ENCODE peak calls at places on chromosomes 16 and 17, in four cellular contexts. One of them, this sample, is unnamed.

GRCh38 chr17:37671028-37671812 is 28.0 kb upstream of the DDX52 start:
- DNase-seq in effector memory CD4-positive, alpha-beta T cell: no peak
- DNase-seq in Kasumi-1: no peak
- DNase-seq in nucleus accumbens: no peak
- DNase-seq in this sample: no peak

GRCh38 chr17:27748360-27748825 is 51.9 kb downstream of the NOS2 start:
- DNase-seq in effector memory CD4-positive, alpha-beta T cell: no peak
- DNase-seq in Kasumi-1: no peak
- DNase-seq in nucleus accumbens: no peak
- DNase-seq in this sample: no peak

GRCh38 chr17:50268632-50269287 is 5.5 kb upstream of the TMEM92 start:
- DNase-seq in effector memory CD4-positive, alpha-beta T cell: no peak
- DNase-seq in Kasumi-1: no peak
- DNase-seq in nucleus accumbens: no peak
- DNase-seq in this sample: no peak

GRCh38 chr17:70158180-70158579 is 11.2 kb upstream of the KCNJ2 start:
- DNase-seq in effector memory CD4-positive, alpha-beta T cell: no peak
- DNase-seq in Kasumi-1: no peak
- DNase-seq in nucleus accumbens: no peak
- DNase-seq in this sample: no peak

GRCh38 chr16:54507091-54507490 is 220.5 kb upstream of the IRX3 start:
- DNase-seq in effector memory CD4-positive, alpha-beta T cell: no peak
- DNase-seq in Kasumi-1: no peak
- DNase-seq in nucleus accumbens: no peak
- DNase-seq in this sample: no peak

GRCh38 chr17:29588561-29589411 is 662 bp downstream of the GIT1 start:
- DNase-seq in effector memory CD4-positive, alpha-beta T cell: peak
- DNase-seq in Kasumi-1: peak
- DNase-seq in nucleus accumbens: peak
- DNase-seq in this sample: no peak

GRCh38 chr17:77098884-77099545 is 41.8 kb upstream of the SEC14L1 start:
- DNase-seq in effector memory CD4-positive, alpha-beta T cell: no peak
- DNase-seq in Kasumi-1: peak
- DNase-seq in nucleus accumbens: peak
- DNase-seq in this sample: peak

GRCh38 chr16:89277049-89277448 is 59.5 kb downstream of the ZNF778 start:
- DNase-seq in effector memory CD4-positive, alpha-beta T cell: no peak
- DNase-seq in Kasumi-1: no peak
- DNase-seq in nucleus accumbens: no peak
- DNase-seq in this sample: no peak

GRCh38 chr16:84228321-84228838 is 11.4 kb downstream of the KCNG4 start:
- DNase-seq in effector memory CD4-positive, alpha-beta T cell: no peak
- DNase-seq in Kasumi-1: no peak
- DNase-seq in nucleus accumbens: peak
- DNase-seq in this sample: peak

GRCh38 chr17:79395046-79395445 is 215.8 kb downstream of the RBFOX3 start:
- DNase-seq in effector memory CD4-positive, alpha-beta T cell: no peak
- DNase-seq in Kasumi-1: no peak
- DNase-seq in nucleus accumbens: no peak
- DNase-seq in this sample: no peak

GRCh38 chr17:63095459-63095858 is 129.4 kb downstream of the TANC2 start:
- DNase-seq in effector memory CD4-positive, alpha-beta T cell: no peak
- DNase-seq in Kasumi-1: no peak
- DNase-seq in nucleus accumbens: no peak
- DNase-seq in this sample: no peak

GRCh38 chr17:35244345-35245195 is 1.7 kb downstream of the SLFN5 start:
- DNase-seq in effector memory CD4-positive, alpha-beta T cell: peak
- DNase-seq in Kasumi-1: no peak
- DNase-seq in nucleus accumbens: no peak
- DNase-seq in this sample: no peak

GRCh38 chr16:56048425-56049100 is 142.7 kb upstream of the GNAO1 start:
- DNase-seq in effector memory CD4-positive, alpha-beta T cell: no peak
- DNase-seq in Kasumi-1: peak
- DNase-seq in nucleus accumbens: no peak
- DNase-seq in this sample: peak

GRCh38 chr17:4407851-4408250 is 25.9 kb upstream of the SPNS3 start:
- DNase-seq in effector memory CD4-positive, alpha-beta T cell: no peak
- DNase-seq in Kasumi-1: no peak
- DNase-seq in nucleus accumbens: no peak
- DNase-seq in this sample: peak

GRCh38 chr16:79089735-79090284 is 510.7 kb downstream of the MAF start:
- DNase-seq in effector memory CD4-positive, alpha-beta T cell: peak
- DNase-seq in Kasumi-1: peak
- DNase-seq in nucleus accumbens: no peak
- DNase-seq in this sample: peak

GRCh38 chr16:546909-547770 is 13.1 kb upstream of the PRR35 start:
- DNase-seq in effector memory CD4-positive, alpha-beta T cell: peak
- DNase-seq in Kasumi-1: peak
- DNase-seq in nucleus accumbens: no peak
- DNase-seq in this sample: peak

GRCh38 chr17:17491546-17491988 is 4.6 kb downstream of the RASD1 start:
- DNase-seq in effector memory CD4-positive, alpha-beta T cell: no peak
- DNase-seq in Kasumi-1: no peak
- DNase-seq in nucleus accumbens: no peak
- DNase-seq in this sample: no peak

GRCh38 chr17:7478276-7479138 is 924 bp downstream of the ZBTB4 start:
- DNase-seq in effector memory CD4-positive, alpha-beta T cell: peak
- DNase-seq in Kasumi-1: no peak
- DNase-seq in nucleus accumbens: peak
- DNase-seq in this sample: peak

GRCh38 chr16:55046513-55046912 is 115.8 kb downstream of the IRX5 start:
- DNase-seq in effector memory CD4-positive, alpha-beta T cell: no peak
- DNase-seq in Kasumi-1: no peak
- DNase-seq in nucleus accumbens: no peak
- DNase-seq in this sample: no peak

GRCh38 chr16:1363501-1364041 is 11.8 kb downstream of the GNPTG start:
- DNase-seq in effector memory CD4-positive, alpha-beta T cell: peak
- DNase-seq in Kasumi-1: peak
- DNase-seq in nucleus accumbens: no peak
- DNase-seq in this sample: peak

GRCh38 chr17:79201536-79202227 is 127.1 kb downstream of the ENGASE start:
- DNase-seq in effector memory CD4-positive, alpha-beta T cell: no peak
- DNase-seq in Kasumi-1: no peak
- DNase-seq in nucleus accumbens: no peak
- DNase-seq in this sample: no peak

GRCh38 chr16:87487361-87487924 is 5.4 kb downstream of the ZCCHC14 start:
- DNase-seq in effector memory CD4-positive, alpha-beta T cell: no peak
- DNase-seq in Kasumi-1: no peak
- DNase-seq in nucleus accumbens: peak
- DNase-seq in this sample: peak

GRCh38 chr17:58248955-58249269 is 10.5 kb downstream of the LPO start:
- DNase-seq in effector memory CD4-positive, alpha-beta T cell: no peak
- DNase-seq in Kasumi-1: no peak
- DNase-seq in nucleus accumbens: no peak
- DNase-seq in this sample: no peak

GRCh38 chr16:77564791-77565390 is 130.1 kb upstream of the ADAMTS18 start:
- DNase-seq in effector memory CD4-positive, alpha-beta T cell: no peak
- DNase-seq in Kasumi-1: no peak
- DNase-seq in nucleus accumbens: no peak
- DNase-seq in this sample: no peak

GRCh38 chr17:68591583-68591982 is 9.6 kb downstream of the FAM20A start:
- DNase-seq in effector memory CD4-positive, alpha-beta T cell: no peak
- DNase-seq in Kasumi-1: no peak
- DNase-seq in nucleus accumbens: no peak
- DNase-seq in this sample: no peak

GRCh38 chr16:78673884-78674283 is 574.4 kb downstream of the WWOX start:
- DNase-seq in effector memory CD4-positive, alpha-beta T cell: no peak
- DNase-seq in Kasumi-1: no peak
- DNase-seq in nucleus accumbens: no peak
- DNase-seq in this sample: no peak

GRCh38 chr17:48804936-48805411 is 12.1 kb downstream of the TTLL6 start:
- DNase-seq in effector memory CD4-positive, alpha-beta T cell: peak
- DNase-seq in Kasumi-1: peak
- DNase-seq in nucleus accumbens: peak
- DNase-seq in this sample: peak

GRCh38 chr16:58501242-58502131 is 1.5 kb downstream of the NDRG4 start:
- DNase-seq in effector memory CD4-positive, alpha-beta T cell: no peak
- DNase-seq in Kasumi-1: no peak
- DNase-seq in nucleus accumbens: peak
- DNase-seq in this sample: peak

GRCh38 chr16:67672739-67673662 is 6.4 kb downstream of the C16orf86 start:
- DNase-seq in effector memory CD4-positive, alpha-beta T cell: no peak
- DNase-seq in Kasumi-1: peak
- DNase-seq in nucleus accumbens: no peak
- DNase-seq in this sample: peak

GRCh38 chr17:1208966-1209365 is 29.2 kb upstream of the ABR start:
- DNase-seq in effector memory CD4-positive, alpha-beta T cell: no peak
- DNase-seq in Kasumi-1: no peak
- DNase-seq in nucleus accumbens: no peak
- DNase-seq in this sample: no peak

GRCh38 chr16:75099738-75100615 is 16.6 kb downstream of the LDHD start:
- DNase-seq in effector memory CD4-positive, alpha-beta T cell: no peak
- DNase-seq in Kasumi-1: peak
- DNase-seq in nucleus accumbens: no peak
- DNase-seq in this sample: no peak

GRCh38 chr17:17740627-17741237 is 59.5 kb downstream of the RAI1 start:
- DNase-seq in effector memory CD4-positive, alpha-beta T cell: no peak
- DNase-seq in Kasumi-1: no peak
- DNase-seq in nucleus accumbens: peak
- DNase-seq in this sample: peak

GRCh38 chr17:81291662-81292061 is 3.4 kb downstream of the SLC38A10 start:
- DNase-seq in effector memory CD4-positive, alpha-beta T cell: peak
- DNase-seq in Kasumi-1: peak
- DNase-seq in nucleus accumbens: no peak
- DNase-seq in this sample: peak

GRCh38 chr17:80474933-80475915 is 1.2 kb downstream of the NPTX1 start:
- DNase-seq in effector memory CD4-positive, alpha-beta T cell: no peak
- DNase-seq in Kasumi-1: peak
- DNase-seq in nucleus accumbens: no peak
- DNase-seq in this sample: no peak

GRCh38 chr17:45050680-45051059 is 762 bp downstream of the DCAKD start:
- DNase-seq in effector memory CD4-positive, alpha-beta T cell: no peak
- DNase-seq in Kasumi-1: peak
- DNase-seq in nucleus accumbens: no peak
- DNase-seq in this sample: no peak

GRCh38 chr17:32928527-32929287 is 754 bp downstream of the TMEM98 start:
- DNase-seq in effector memory CD4-positive, alpha-beta T cell: no peak
- DNase-seq in Kasumi-1: no peak
- DNase-seq in nucleus accumbens: no peak
- DNase-seq in this sample: no peak

GRCh38 chr16:52578829-52579193 is 31.9 kb upstream of the TOX3 start:
- DNase-seq in effector memory CD4-positive, alpha-beta T cell: no peak
- DNase-seq in Kasumi-1: no peak
- DNase-seq in nucleus accumbens: no peak
- DNase-seq in this sample: no peak

GRCh38 chr17:7440823-7441174 is 1.5 kb downstream of the FGF11 start:
- DNase-seq in effector memory CD4-positive, alpha-beta T cell: no peak
- DNase-seq in Kasumi-1: no peak
- DNase-seq in nucleus accumbens: peak
- DNase-seq in this sample: peak

GRCh38 chr16:49466881-49467280 is 93.3 kb downstream of the C16orf78 start:
- DNase-seq in effector memory CD4-positive, alpha-beta T cell: no peak
- DNase-seq in Kasumi-1: no peak
- DNase-seq in nucleus accumbens: no peak
- DNase-seq in this sample: no peak

This sample was measured in Ammon's horn.